ENCODE peak calls at places on chromosome 9, in four cellular contexts. X, B, V and T are unnamed samples.

GRCh38 chr9:19690128-19690527 is 98.7 kb downstream of the SLC24A2 start:
- DNase-seq in V (no peak), X (no peak), B (no peak), T (no peak)

GRCh38 chr9:80028501-80028900 is 456.7 kb downstream of the TLE4 start:
- DNase-seq in B (no peak), X (no peak), V (no peak), T (no peak)

GRCh38 chr9:124105266-124105665 is 93.7 kb downstream of the LHX2 start:
- DNase-seq in V (no peak), X (no peak), B (no peak), T (no peak)

GRCh38 chr9:94937214-94937903 is 210.9 kb downstream of the AOPEP start:
- DNase-seq in V (no peak), B (peak), X (no peak), T (no peak)

GRCh38 chr9:15299374-15299939 is 7.6 kb downstream of the TTC39B start:
- DNase-seq in B (no peak), V (no peak), X (no peak), T (no peak)

GRCh38 chr9:131826966-131827525 is 87.2 kb upstream of the RAPGEF1 start:
- DNase-seq in B (no peak), V (no peak), X (no peak), T (no peak)

GRCh38 chr9:138059196-138059595 is 181.6 kb downstream of the CACNA1B start:
- DNase-seq in X (no peak), B (no peak), V (no peak), T (no peak)

GRCh38 chr9:15372385-15373200 is 50.1 kb upstream of the SNAPC3 start:
- DNase-seq in B (no peak), V (no peak), X (no peak), T (no peak)

GRCh38 chr9:107282268-107282667 is 811 bp upstream of the RAD23B start:
- DNase-seq in V (no peak), B (peak), X (no peak), T (no peak)

GRCh38 chr9:74497750-74498615 is 848 bp downstream of the RORB start:
- DNase-seq in X (no peak), V (peak), B (no peak), T (no peak)

GRCh38 chr9:36141288-36141687 is 4.8 kb downstream of the GLIPR2 start:
- DNase-seq in V (no peak), X (no peak), B (peak), T (no peak)

GRCh38 chr9:3074247-3074646 is 230.4 kb upstream of the PUM3 start:
- DNase-seq in X (no peak), V (no peak), B (no peak), T (no peak)

GRCh38 chr9:133075925-133076324 is 14.1 kb downstream of the CEL start:
- DNase-seq in V (no peak), X (no peak), B (no peak), T (no peak)

GRCh38 chr9:70506159-70506558 is 91.7 kb upstream of the KLF9 start:
- DNase-seq in B (no peak), X (no peak), V (no peak), T (no peak)

GRCh38 chr9:5478214-5478613 is 27.9 kb downstream of the CD274 start:
- DNase-seq in V (no peak), X (no peak), B (no peak), T (no peak)

GRCh38 chr9:16475257-16475656 is 395.2 kb downstream of the BNC2 start:
- DNase-seq in X (no peak), V (no peak), B (no peak), T (no peak)

GRCh38 chr9:114452219-114453169 is 52.8 kb downstream of the WHRN start:
- DNase-seq in B (no peak), V (no peak), X (no peak), T (no peak)

GRCh38 chr9:131972889-131973288 is 106.8 kb downstream of the MED27 start:
- DNase-seq in V (no peak), B (no peak), X (no peak), T (no peak)

GRCh38 chr9:94860678-94861588 is 134.4 kb downstream of the AOPEP start:
- DNase-seq in B (no peak), X (no peak), V (no peak), T (no peak)

GRCh38 chr9:133057006-133057405 is 4.8 kb upstream of the CEL start:
- DNase-seq in X (no peak), V (no peak), B (no peak), T (no peak)

GRCh38 chr9:89567649-89568048 is 37.2 kb upstream of the GADD45G start:
- DNase-seq in X (no peak), B (no peak), V (no peak), T (no peak)

GRCh38 chr9:89558948-89559347 is 45.9 kb upstream of the GADD45G start:
- DNase-seq in V (no peak), X (no peak), B (no peak), T (no peak)

GRCh38 chr9:89563511-89564256 is 41.1 kb upstream of the GADD45G start:
- DNase-seq in B (no peak), V (no peak), X (no peak), T (no peak)

GRCh38 chr9:89562186-89562814 is 42.5 kb upstream of the GADD45G start:
- DNase-seq in B (no peak), X (peak), V (peak), T (no peak)

DNA sequence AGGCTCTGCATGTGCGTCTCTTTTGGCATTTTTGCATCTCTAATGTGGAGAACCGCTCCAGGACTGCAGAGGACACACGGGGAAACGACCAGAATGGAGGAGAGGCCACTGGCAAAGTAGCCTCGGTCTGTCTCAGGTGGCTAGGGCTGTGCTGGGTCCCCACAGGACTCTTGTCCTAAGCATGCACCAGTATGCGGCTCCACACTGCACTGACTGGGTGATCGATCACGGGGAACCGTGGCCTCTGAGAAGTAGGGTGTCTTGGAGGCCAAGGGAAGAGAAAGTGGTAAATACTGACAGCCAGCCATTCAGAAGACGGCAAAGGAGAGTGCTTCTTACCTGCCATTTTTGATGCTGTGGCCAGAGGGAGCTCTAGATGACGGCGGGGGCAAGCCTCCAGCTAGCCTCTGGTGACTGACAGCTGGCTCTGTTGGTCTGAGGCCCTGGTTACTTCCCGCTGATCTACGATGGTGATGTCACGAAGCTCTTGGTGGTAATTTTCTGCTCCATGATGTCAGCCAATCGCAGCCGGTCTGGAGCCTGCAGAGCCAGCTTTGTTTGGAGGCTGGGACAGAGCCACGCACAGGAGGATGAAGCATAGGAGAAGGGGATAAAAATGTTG is 40.4 kb upstream of the GADD45G start:
- DNase-seq in X (peak), V (peak), B (peak), T (no peak)
- TF ChIP-seq CTCF in X (no peak), V (no peak), B (peak), T (peak)

GRCh38 chr9:120436937-120437592 is 142.9 kb downstream of the CDK5RAP2 start:
- DNase-seq in B (no peak), V (no peak), X (no peak), T (no peak)

GRCh38 chr9:120438111-120438510 is 141.9 kb downstream of the CDK5RAP2 start:
- DNase-seq in X (no peak), V (no peak), B (no peak), T (no peak)

GRCh38 chr9:120441446-120442279 is 138.3 kb downstream of the CDK5RAP2 start:
- DNase-seq in V (no peak), B (no peak), X (no peak), T (no peak)

GRCh38 chr9:120440791-120441190 is 139.2 kb downstream of the CDK5RAP2 start:
- DNase-seq in V (no peak), B (no peak), X (no peak), T (no peak)

GRCh38 chr9:120439147-120439546 is 140.8 kb downstream of the CDK5RAP2 start:
- DNase-seq in V (peak), B (peak), X (peak), T (no peak)
- TF ChIP-seq CTCF in V (peak), B (peak), X (peak), T (peak)

DNA sequence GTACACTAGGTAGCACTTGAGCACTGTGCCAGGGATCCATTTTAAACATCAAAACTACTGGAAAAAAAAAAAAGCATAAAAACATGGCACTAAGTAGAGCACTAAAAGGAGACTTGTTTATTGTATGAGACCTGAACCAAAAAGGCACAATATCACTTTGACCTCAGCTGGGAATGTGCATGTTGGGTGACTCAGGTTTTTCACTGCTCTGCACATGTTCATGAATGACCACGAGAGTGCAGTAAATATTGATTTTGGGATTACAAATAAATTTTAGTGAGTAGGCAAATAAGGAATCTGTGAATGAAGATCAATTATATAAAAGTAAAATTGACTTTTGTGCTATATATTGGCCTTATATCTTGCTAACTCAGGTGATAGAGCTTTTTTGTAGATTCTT is 11.8 kb downstream of the RMI1 start:
- DNase-seq in V (no peak), X (peak), B (peak), T (no peak)
- TF ChIP-seq CTCF in V (no peak), X (no peak), B (peak), T (no peak)

DNA sequence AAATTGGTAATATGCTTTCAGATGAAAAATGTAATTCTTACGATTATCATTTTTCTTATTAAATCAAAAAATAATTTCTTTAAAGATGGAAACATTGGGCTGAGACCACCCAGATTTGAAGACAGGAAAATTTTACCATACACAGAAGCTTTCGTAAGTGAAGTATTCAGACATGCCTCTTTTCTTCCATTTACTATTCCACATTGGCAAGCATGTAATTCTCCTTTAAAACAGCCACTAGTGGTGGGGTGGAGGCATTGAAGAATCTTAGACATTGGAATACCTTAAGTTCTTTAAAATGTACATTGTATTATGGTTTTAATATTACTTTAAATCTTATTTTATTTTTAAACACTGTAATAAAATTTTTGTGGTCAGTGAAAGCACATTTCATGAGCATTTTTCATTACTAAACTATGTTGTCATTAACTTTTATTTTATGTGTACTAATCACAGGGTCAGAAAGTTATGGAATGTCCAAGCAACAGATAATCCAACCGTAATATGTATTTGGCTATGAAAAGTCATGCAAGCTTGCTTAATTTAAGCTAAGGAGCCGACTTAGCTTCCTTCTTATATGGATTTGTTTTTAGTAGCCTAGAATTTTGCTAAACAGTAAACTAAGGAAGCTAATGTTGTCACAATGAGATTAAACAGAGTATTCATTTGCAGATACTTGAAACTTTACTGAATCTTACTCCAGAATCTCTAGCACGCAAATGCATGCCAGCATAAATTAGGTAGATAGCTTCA is 97.4 kb upstream of the ALDH1A1 start:
- DNase-seq in X (no peak), V (no peak), B (no peak), T (no peak)
- TF ChIP-seq CTCF in X (no peak), V (no peak), B (peak), T (peak)

GRCh38 chr9:83151627-83152137 is 88.7 kb upstream of the RASEF start:
- DNase-seq in X (no peak), B (no peak), V (no peak), T (no peak)
- TF ChIP-seq CTCF in X (no peak), B (no peak), V (no peak), T (no peak)

GRCh38 chr9:22232971-22233370 is 213.7 kb upstream of the DMRTA1 start:
- DNase-seq in V (no peak), X (no peak), B (no peak), T (no peak)

GRCh38 chr9:22227986-22228385 is 218.6 kb upstream of the DMRTA1 start:
- DNase-seq in V (no peak), X (no peak), B (no peak), T (no peak)

GRCh38 chr9:22229069-22229468 is 217.6 kb upstream of the DMRTA1 start:
- DNase-seq in B (no peak), V (no peak), X (no peak), T (no peak)

DNA sequence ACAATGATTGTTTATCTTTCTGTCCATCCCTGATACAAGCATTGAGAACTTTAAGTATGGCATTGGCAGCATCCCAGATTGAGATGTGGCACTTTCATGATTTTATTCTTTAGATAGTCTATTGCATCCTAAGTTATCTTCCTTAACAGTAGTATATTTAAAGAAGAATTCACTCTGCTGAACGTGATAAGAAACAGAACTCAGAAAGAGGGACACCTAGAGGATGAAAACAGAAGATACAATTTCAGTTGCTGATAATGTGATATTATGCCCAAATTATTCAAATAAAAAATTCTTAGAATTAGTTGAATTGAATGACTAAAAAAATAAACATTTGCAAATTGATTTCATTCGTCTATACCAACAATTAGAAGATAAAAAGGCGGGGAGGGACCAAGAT is 218.1 kb upstream of the DMRTA1 start:
- DNase-seq in V (no peak), X (no peak), B (no peak), T (no peak)
- TF ChIP-seq CTCF in V (no peak), X (no peak), B (no peak), T (no peak)